ENCODE peak calls at places on chromosomes 11 and 22, in five cellular contexts. H is fibroblast of lung, J is coronary artery, V is BJ, Z is uterus. S is an unnamed sample.

GRCh38 chr11:131118247-131118646 is 202.0 kb upstream of the SNX19 start:
- DNase-seq in H (no peak), J (no peak), V (no peak), Z (no peak), S (no peak)

GRCh38 chr11:59841514-59841913 is 3.8 kb downstream of the CBLIF start:
- DNase-seq in H (no peak), J (no peak), V (no peak), Z (no peak), S (no peak)

GRCh38 chr11:35357893-35358292 is 61.5 kb downstream of the SLC1A2 start:
- DNase-seq in H (peak; percentile 31), J (no peak), V (no peak), Z (no peak), S (no peak)

GRCh38 chr22:45340323-45340722 is 30.6 kb downstream of the FAM118A start:
- DNase-seq in H (no peak), J (no peak), V (no peak), Z (no peak), S (no peak)

GRCh38 chr22:17098379-17098819 is 13.6 kb downstream of the IL17RA start:
- DNase-seq in H (no peak), J (no peak), V (no peak), Z (no peak), S (no peak)

GRCh38 chr11:77381749-77382693 is 80.5 kb upstream of the GDPD4 start:
- DNase-seq in H (peak; percentile 68), J (no peak), V (peak; percentile 38), Z (no peak), S (no peak)

GRCh38 chr11:62804310-62805043 is 763 bp downstream of the NXF1 start:
- DNase-seq in H (peak; percentile 54), J (no peak), V (no peak), Z (no peak), S (peak; percentile 12)

GRCh38 chr11:2259466-2259830 is 10.9 kb downstream of the ASCL2 start:
- DNase-seq in H (no peak), J (no peak), V (no peak), Z (no peak), S (no peak)

GRCh38 chr11:74550991-74551753 is 41.2 kb upstream of the POLD3 start:
- DNase-seq in H (no peak), J (no peak), V (no peak), Z (no peak), S (no peak)

GRCh38 chr11:6567371-6567745 is 36.1 kb downstream of the RRP8 start:
- DNase-seq in H (no peak), J (no peak), V (no peak), Z (no peak), S (no peak)

GRCh38 chr22:42908082-42908746 is 51.1 kb upstream of the ARFGAP3 start:
- DNase-seq in H (no peak), J (no peak), V (no peak), Z (no peak), S (no peak)

GRCh38 chr22:43823353-43823908 is 11.3 kb upstream of the EFCAB6 start:
- DNase-seq in H (peak; percentile 17), J (peak; percentile 49), V (no peak), Z (no peak), S (no peak)

GRCh38 chr11:73662445-73663157 is 16.2 kb downstream of the PLEKHB1 start:
- DNase-seq in H (peak; percentile 30), J (no peak), V (no peak), Z (no peak), S (no peak)

GRCh38 chr22:43396321-43396933 is 15.4 kb upstream of the MPPED1 start:
- DNase-seq in H (no peak), J (no peak), V (no peak), Z (no peak), S (no peak)

GRCh38 chr11:105609832-105610781 is at the start of gene GRIA4:
- DNase-seq in H (peak; percentile 67), J (peak; percentile 71), V (no peak), Z (peak; percentile 13), S (no peak)

GRCh38 chr22:20437253-20438065 is at the start of gene SCARF2:
- DNase-seq in H (peak; percentile 73), J (no peak), V (no peak), Z (peak; percentile 81), S (no peak)

GRCh38 chr11:8719260-8720190 is 36.9 kb downstream of the RPL27A start:
- DNase-seq in H (peak; percentile 98), J (peak; percentile 89), V (peak; percentile 97), Z (peak; percentile 71), S (peak; percentile 79)

GRCh38 chr22:19909350-19910179 is 32.0 kb upstream of the COMT start:
- DNase-seq in H (peak; percentile 57), J (peak; percentile 82), V (no peak), Z (peak; percentile 84), S (peak; percentile 9)

GRCh38 chr22:31229402-31230140 is 17.5 kb downstream of the LIMK2 start:
- DNase-seq in H (peak; percentile 52), J (no peak), V (no peak), Z (peak; percentile 53), S (no peak)

GRCh38 chr11:128568166-128568778 is 19.1 kb downstream of the ETS1 start:
- DNase-seq in H (no peak), J (no peak), V (no peak), Z (no peak), S (no peak)

GRCh38 chr11:115193931-115194797 is 310.1 kb downstream of the CADM1 start:
- DNase-seq in H (peak; percentile 34), J (no peak), V (no peak), Z (no peak), S (no peak)

GRCh38 chr11:2777396-2777795 is 77.6 kb upstream of the KCNQ1OT1 start:
- DNase-seq in H (peak; percentile 49), J (peak; percentile 72), V (no peak), Z (no peak), S (no peak)

GRCh38 chr22:33512961-33513360 is 407.3 kb downstream of the LARGE1 start:
- DNase-seq in H (peak; percentile 78), J (no peak), V (no peak), Z (no peak), S (no peak)

GRCh38 chr22:17647452-17647851 is 8.9 kb downstream of the BCL2L13 start:
- DNase-seq in H (no peak), J (no peak), V (no peak), Z (no peak), S (no peak)

GRCh38 chr11:80116796-80117195 is 676.0 kb upstream of the TENM4 start:
- DNase-seq in H (no peak), J (no peak), V (no peak), Z (no peak), S (no peak)

GRCh38 chr22:44870021-44870420 is 117.6 kb downstream of the ARHGAP8 start:
- DNase-seq in H (peak; percentile 64), J (no peak), V (no peak), Z (no peak), S (peak; percentile 48)

GRCh38 chr11:67649634-67650540 is 643 bp downstream of the ACY3 start:
- DNase-seq in H (no peak), J (no peak), V (no peak), Z (no peak), S (no peak)

GRCh38 chr22:19942071-19942885 is 660 bp upstream of the TXNRD2 start:
- DNase-seq in H (no peak), J (no peak), V (no peak), Z (peak; percentile 35), S (no peak)

GRCh38 chr11:111737877-111738205 is 28.3 kb downstream of the PPP2R1B start:
- DNase-seq in H (no peak), J (no peak), V (no peak), Z (no peak), S (no peak)

GRCh38 chr11:103659138-103659734 is 377.2 kb upstream of the DDI1 start:
- DNase-seq in H (peak; percentile 12), J (no peak), V (no peak), Z (no peak), S (no peak)

GRCh38 chr11:103662880-103663279 is 373.6 kb upstream of the DDI1 start:
- DNase-seq in H (no peak), J (no peak), V (no peak), Z (no peak), S (no peak)

GRCh38 chr11:103661185-103661584 is 375.3 kb upstream of the DDI1 start:
- DNase-seq in H (no peak), J (no peak), V (no peak), Z (no peak), S (no peak)

GRCh38 chr11:103659743-103660142 is 376.7 kb upstream of the DDI1 start:
- DNase-seq in H (peak; percentile 52), J (no peak), V (no peak), Z (no peak), S (no peak)

GRCh38 chr11:103661991-103662390 is 374.4 kb upstream of the DDI1 start:
- DNase-seq in H (no peak), J (no peak), V (no peak), Z (no peak), S (no peak)
- H3K4me3 ChIP-seq in H (no peak overlapping the region), J (no peak overlapping the region), V (no peak overlapping the region), Z (no peak overlapping the region), S (no peak overlapping the region)

GRCh38 chr11:46506486-46506808 is 87.4 kb downstream of the AMBRA1 start:
- DNase-seq in H (no peak), J (no peak), V (no peak), Z (no peak), S (no peak)

GRCh38 chr11:46504817-46505613 is 88.8 kb downstream of the AMBRA1 start:
- DNase-seq in H (peak; percentile 82), J (no peak), V (no peak), Z (no peak), S (no peak)

GRCh38 chr11:46511352-46511751 is 82.5 kb downstream of the AMBRA1 start:
- DNase-seq in H (no peak), J (no peak), V (no peak), Z (no peak), S (no peak)

GRCh38 chr11:46508360-46508759 is 85.5 kb downstream of the AMBRA1 start:
- DNase-seq in H (no peak), J (no peak), V (no peak), Z (no peak), S (no peak)

GRCh38 chr11:46505741-46506485 is 87.9 kb downstream of the AMBRA1 start:
- DNase-seq in H (no peak), J (no peak), V (no peak), Z (no peak), S (no peak)
- TF ChIP-seq CTCF in H (no peak), J (no peak), V (no peak), Z (no peak), S (no peak)

DNA sequence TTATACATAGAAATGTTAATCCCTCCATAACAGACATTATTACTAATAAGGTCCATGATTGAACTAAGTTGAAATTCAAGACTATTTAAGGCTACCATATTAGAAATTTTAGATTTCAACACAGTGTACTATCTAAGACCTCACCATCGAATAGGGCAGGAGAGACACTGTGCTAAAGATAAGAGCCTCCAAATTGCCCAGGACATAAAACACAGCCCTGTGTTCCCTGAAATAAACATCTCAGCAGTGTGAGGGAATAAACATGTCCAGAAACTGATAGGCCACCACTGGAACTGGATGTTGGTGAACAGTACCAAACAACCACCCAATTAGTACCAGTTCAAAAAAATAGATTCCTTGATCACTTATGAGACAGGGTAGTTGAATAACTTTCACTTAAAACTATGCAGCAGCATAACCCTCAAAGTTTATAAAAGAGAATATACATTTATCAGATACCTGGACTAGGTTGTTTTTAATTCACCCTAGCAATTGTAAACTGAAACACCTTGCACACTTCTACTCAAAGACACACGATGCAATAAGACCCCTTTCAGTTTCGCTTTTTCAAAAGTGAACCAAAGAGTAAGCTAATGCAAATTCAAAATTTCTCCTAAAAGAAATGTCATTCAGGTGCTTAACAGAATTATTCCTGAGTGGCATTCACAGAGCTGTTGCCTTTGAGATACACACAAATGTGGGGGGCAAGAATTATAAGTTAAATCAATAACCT is 34.3 kb downstream of the USP28 start:
- DNase-seq in H (no peak), J (no peak), V (no peak), Z (no peak), S (no peak)
- H3K4me3 ChIP-seq in H (no peak overlapping the region), J (no peak overlapping the region), V (no peak overlapping the region), Z (no peak overlapping the region), S (no peak overlapping the region)

GRCh38 chr11:72222907-72223614 is 1.5 kb upstream of the INPPL1 start:
- DNase-seq in H (peak; percentile 93), J (peak; percentile 96), V (peak; percentile 57), Z (peak; percentile 94), S (peak; percentile 59)
- TF ChIP-seq CTCF in H (peak; percentile 32), J (peak; percentile 17), V (peak; percentile 40), Z (peak; percentile 41), S (peak; percentile 40)

S was measured in retinal pigment epithelial cell.